ENCODE peak calls at places on chromosomes 16 and 17, in four cellular contexts. Q is CD4-positive, alpha-beta memory T cell; V is GM23338; Z is ovary. K is an unnamed sample.

GRCh38 chr17:59357929-59358328 is 26.5 kb downstream of the YPEL2 start:
- DNase-seq in Z (no peak), Q (no peak), V (no peak), K (no peak)

GRCh38 chr16:20637247-20637646 is 60.2 kb downstream of the ACSM1 start:
- DNase-seq in Z (no peak), V (no peak), Q (no peak), K (no peak)

GRCh38 chr16:84970447-84971127 is 40.7 kb downstream of the ZDHHC7 start:
- DNase-seq in Q (peak; percentile 75), V (peak; percentile 91), Z (peak; percentile 75), K (peak; percentile 74)

GRCh38 chr16:84502581-84502980 is 1.9 kb downstream of the MEAK7 start:
- DNase-seq in V (no peak), Q (no peak), Z (no peak), K (no peak)

GRCh38 chr17:7842950-7843535 is 9.0 kb downstream of the KDM6B start:
- DNase-seq in Z (no peak), Q (no peak), V (peak; percentile 81), K (no peak)

GRCh38 chr16:87602821-87603683 is 744 bp downstream of the JPH3 start:
- DNase-seq in V (peak; percentile 70), Q (no peak), Z (no peak), K (no peak)

GRCh38 chr16:79770244-79771064 is 169.9 kb upstream of the MAF start:
- DNase-seq in V (peak; percentile 94), Q (peak; percentile 55), Z (peak; percentile 90), K (peak; percentile 73)

GRCh38 chr17:11559601-11560000 is 38.7 kb upstream of the DNAH9 start:
- DNase-seq in Q (no peak), V (no peak), Z (no peak), K (no peak)

GRCh38 chr17:78376161-78376560 is 2.3 kb upstream of the PGS1 start:
- DNase-seq in Q (no peak), Z (no peak), V (no peak), K (no peak)

GRCh38 chr17:44002141-44002848 is 2.1 kb upstream of the NAGS start:
- DNase-seq in Q (no peak), Z (no peak), V (no peak), K (no peak)

GRCh38 chr16:87324411-87325275 is 7.5 kb upstream of the C16orf95 start:
- DNase-seq in Z (no peak), V (peak; percentile 81), Q (peak; percentile 33), K (peak; percentile 42)

GRCh38 chr17:28572294-28573099 is 1.2 kb upstream of the PIGS start:
- DNase-seq in Q (no peak), Z (no peak), V (no peak), K (no peak)

GRCh38 chr17:66714046-66715023 is 120.6 kb upstream of the CACNG5 start:
- DNase-seq in V (no peak), Z (no peak), Q (no peak), K (no peak)

DNA sequence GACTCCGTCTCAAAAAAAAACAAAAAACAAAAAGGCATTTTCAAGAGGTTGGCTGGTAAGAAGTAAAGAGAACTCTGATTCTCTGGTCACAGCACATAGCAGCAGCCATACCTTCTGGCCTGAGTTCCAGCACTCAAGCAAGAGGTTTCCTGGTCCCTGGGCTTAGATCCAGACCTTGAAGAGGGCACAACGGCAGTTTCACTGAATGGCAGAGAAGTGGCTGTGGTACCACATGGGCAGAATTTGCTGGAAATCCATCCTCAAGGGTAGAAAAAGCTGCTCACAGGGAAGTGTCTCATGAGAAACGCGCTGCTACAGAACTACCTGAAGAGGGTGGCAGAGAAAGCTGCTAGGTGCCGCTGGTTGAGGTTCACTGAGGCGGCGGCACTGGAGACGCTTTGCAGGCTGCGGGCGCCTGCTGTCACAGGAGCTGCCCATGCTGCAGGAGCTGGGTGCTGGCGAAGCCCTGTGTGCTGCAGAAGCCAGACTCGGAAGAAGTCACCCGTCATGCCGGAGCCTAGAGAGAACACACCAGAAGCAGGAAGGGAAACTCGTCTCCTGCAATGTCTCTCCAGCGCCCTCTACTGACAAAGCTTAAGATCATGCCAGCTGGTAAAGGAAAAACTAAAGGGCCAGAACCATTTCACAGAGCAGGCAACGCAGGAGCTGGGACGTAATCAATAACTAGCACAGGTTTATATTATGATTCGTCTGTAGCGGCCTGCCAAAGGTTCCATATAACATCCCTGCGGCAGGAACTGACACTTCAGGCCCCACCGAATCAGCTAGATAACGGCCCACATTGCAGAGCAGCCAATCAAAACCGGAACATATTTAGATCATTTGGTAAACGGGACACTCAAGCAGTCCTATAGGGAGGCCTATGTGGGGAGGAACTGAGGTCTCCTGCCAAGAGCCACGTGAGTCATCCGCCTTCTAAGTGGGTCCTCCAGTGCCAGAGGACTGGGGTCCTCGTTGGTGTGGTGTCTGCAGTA is 5.4 kb upstream of the ZNF213 start:
- DNase-seq in Z (peak; percentile 71), V (peak; percentile 94), Q (peak; percentile 90), K (peak; percentile 91)
- H3K4me1 ChIP-seq in Z (peaks cover 5% of the 10 kb centered on the region), V (peaks cover 49% of the 10 kb centered on the region), Q (peaks cover 52% of the 10 kb centered on the region), K (peaks cover 36% of the 10 kb centered on the region)

DNA sequence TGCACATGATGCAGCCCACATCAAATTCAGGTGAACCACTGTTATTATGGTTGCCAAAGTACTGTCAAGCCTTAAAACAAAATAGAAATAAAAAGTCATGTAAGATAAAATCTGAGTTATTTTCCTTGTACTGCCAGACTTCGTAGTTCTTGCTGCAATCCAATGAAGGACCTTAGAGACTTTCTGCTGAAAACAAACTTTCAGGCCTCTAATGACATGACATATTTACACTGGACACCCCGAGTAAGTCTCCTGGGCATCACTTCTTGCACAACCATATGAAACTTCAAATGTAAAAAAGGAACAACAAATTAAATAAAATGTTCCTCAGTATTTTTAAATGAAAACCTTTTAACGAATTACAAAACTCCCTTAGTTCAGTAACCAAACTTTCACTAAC is 66.7 kb downstream of the TOX3 start:
- DNase-seq in V (no peak), Q (no peak), Z (no peak), K (no peak)
- H3K4me3 ChIP-seq in V (no peak overlapping the region), Q (no peak overlapping the region), Z (no peak overlapping the region), K (no peak overlapping the region)

DNA sequence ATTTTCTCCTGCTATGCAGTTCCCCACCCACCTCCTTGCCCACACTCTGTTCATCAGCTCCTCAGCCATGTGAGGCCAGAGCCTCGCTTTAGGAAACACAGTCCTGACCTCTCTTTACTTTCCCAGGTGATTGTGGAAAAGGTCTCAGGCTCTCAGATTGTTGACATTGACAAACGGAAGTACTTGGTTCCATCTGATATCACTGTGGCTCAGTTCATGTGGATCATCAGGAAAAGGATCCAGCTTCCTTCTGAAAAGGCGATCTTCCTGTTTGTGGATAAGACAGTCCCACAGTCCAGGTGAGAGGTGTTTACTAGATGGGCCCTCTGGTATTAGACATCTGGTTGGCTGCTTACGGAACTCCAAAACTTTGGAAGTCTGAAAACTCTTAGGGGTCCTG is 1.7 kb downstream of the GABARAPL2 start:
- DNase-seq in Q (no peak), V (no peak), Z (no peak), K (no peak)
- H3K4me1 ChIP-seq in Q (peaks cover 53% of the 10 kb centered on the region), V (peaks cover 24% of the 10 kb centered on the region), Z (peaks cover 12% of the 10 kb centered on the region), K (peaks cover 20% of the 10 kb centered on the region)

GRCh38 chr16:3646348-3646920 is 8.1 kb upstream of the DNASE1 start:
- DNase-seq in Z (no peak), Q (no peak), V (no peak), K (no peak)
- H3K4me3 ChIP-seq in Z (no peak overlapping the region), Q (no peak overlapping the region), V (no peak overlapping the region), K (no peak overlapping the region)

GRCh38 chr16:12704492-12705111 is 99.1 kb downstream of the CPPED1 start:
- DNase-seq in V (no peak), Z (no peak), Q (no peak), K (no peak)

GRCh38 chr16:12695454-12695853 is 108.2 kb downstream of the CPPED1 start:
- DNase-seq in Z (no peak), Q (no peak), V (no peak), K (no peak)

GRCh38 chr16:12703935-12704334 is 99.8 kb downstream of the CPPED1 start:
- DNase-seq in V (no peak), Q (no peak), Z (no peak), K (no peak)

GRCh38 chr16:12697437-12697836 is 106.2 kb downstream of the CPPED1 start:
- DNase-seq in Q (no peak), V (no peak), Z (no peak), K (no peak)

DNA sequence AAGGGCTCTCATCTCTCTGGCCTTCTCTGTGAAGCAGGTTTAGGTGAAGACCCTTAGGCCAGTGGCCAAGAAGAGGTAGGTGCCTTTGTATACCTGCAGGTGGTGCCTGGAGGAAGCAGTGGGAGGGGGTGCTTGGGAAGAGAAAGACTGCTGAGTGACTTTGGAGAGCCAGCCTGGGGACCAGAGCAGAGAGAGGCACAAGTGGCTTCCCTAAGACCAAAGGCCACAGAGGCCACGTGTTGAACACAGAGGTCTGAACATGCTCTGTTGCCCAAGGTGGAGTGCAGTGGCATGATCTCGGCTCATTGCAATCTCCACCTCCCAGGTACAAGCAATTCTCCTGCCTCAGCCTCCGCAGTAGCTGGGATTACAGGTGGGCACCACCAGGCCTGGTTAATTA is 103.5 kb downstream of the CPPED1 start:
- DNase-seq in V (no peak), Z (no peak), Q (no peak), K (no peak)
- H3K4me1 ChIP-seq in V (no peaks in the 10 kb centered on the region), Z (no peaks in the 10 kb centered on the region), Q (no peaks in the 10 kb centered on the region), K (no peaks in the 10 kb centered on the region)